ENCODE peak calls at places on chromosome 10, in nine cellular contexts. G is spleen, E is GM12878, M is breast epithelium, I is K562, R is HCT116, D is HepG2, Q is H1, X is transverse colon. L is an unnamed sample.

GRCh38 chr10:123146013-123146891 is 1.7 kb upstream of the HMX2 start:
- DNase-seq in D (no peak), I (no peak), E (no peak), Q (no peak), M (no peak), G (no peak), X (no peak), R (no peak), L (no peak)

GRCh38 chr10:77442790-77443189 is 194.8 kb downstream of the KCNMA1 start:
- DNase-seq in R (no peak), I (no peak), X (no peak), G (no peak), M (no peak), D (no peak), E (no peak), Q (no peak), L (no peak)

GRCh38 chr10:63922714-63923317 is 401.6 kb downstream of the REEP3 start:
- DNase-seq in E (no peak), I (no peak), X (no peak), D (peak; percentile 37), G (no peak), R (no peak), M (no peak), Q (no peak), L (no peak)

GRCh38 chr10:90929179-90929578 is 8.3 kb upstream of the ANKRD1 start:
- DNase-seq in D (no peak), G (no peak), Q (no peak), R (no peak), M (no peak), E (no peak), X (no peak), I (no peak), L (no peak)

GRCh38 chr10:61792921-61793320 is 108.6 kb upstream of the ARID5B start:
- DNase-seq in Q (no peak), X (no peak), E (no peak), R (no peak), I (no peak), D (no peak), G (no peak), M (no peak), L (no peak)

GRCh38 chr10:69242844-69243212 is 22.7 kb downstream of the HKDC1 start:
- DNase-seq in R (no peak), G (peak; percentile 56), E (no peak), Q (no peak), M (no peak), D (no peak), X (no peak), I (no peak), L (no peak)

GRCh38 chr10:116765549-116766162 is 23.3 kb upstream of the HSPA12A start:
- DNase-seq in G (peak; percentile 38), D (no peak), X (peak; percentile 58), M (no peak), I (peak; percentile 55), Q (peak; percentile 78), R (peak; percentile 66), E (no peak), L (no peak)

GRCh38 chr10:33803248-33803647 is 468.8 kb upstream of the NRP1 start:
- DNase-seq in E (no peak), D (peak; percentile 41), X (no peak), I (no peak), M (no peak), Q (no peak), R (peak; percentile 46), G (no peak), L (no peak)

GRCh38 chr10:35765039-35765662 is 123.1 kb upstream of the FZD8 start:
- DNase-seq in X (peak; percentile 25), M (no peak), G (peak; percentile 80), E (no peak), R (no peak), Q (peak; percentile 53), I (peak; percentile 20), D (no peak), L (peak; percentile 36)

GRCh38 chr10:127492607-127493250 is 56.4 kb upstream of the NPS start:
- DNase-seq in M (no peak), I (no peak), G (no peak), X (no peak), Q (peak; percentile 56), D (no peak), R (peak; percentile 24), E (no peak), L (no peak)

DNA sequence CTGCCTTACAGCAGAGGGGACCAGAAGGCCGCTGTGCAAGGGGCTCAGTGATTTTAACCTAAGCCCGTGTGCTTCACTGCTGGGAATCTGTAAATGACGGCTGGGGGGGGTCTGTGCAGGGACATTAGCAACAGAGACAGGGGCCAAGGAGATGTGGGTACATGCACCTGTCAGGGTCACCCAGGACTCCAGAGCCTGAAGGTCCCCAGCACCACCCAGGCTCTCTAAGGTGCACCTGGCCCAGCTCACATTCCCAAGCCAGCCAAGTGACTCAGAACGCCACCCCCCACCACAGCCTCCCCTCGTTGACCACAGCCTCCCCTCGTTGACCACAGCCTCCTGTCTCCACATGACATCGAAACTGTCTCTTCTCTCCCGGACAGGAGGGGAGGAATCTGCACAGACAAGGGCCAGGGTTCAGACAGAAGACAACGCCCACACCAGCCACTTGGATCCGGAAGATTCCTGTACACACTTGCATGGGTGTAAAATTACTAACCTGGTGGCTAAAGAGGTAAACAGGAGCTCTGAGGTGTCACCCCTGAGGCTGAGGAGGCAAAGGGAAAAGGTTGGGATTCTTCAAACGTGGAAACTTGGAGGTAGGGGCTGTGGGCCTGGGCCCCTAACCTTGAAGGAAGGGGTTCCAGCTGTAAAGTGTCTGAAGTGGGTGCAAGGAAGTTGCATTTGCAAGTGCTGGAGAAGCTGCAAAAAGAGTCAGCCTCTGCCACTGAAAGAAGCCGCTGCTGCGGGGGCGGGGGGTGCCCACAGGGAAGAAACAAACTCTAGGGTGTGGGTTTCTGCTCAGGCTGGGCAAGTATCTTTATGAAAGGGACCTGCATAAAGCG is 27.0 kb downstream of the CALML3 start:
- DNase-seq in E (peak; percentile 2), I (peak; percentile 67), Q (no peak), X (peak; percentile 78), D (no peak), G (peak; percentile 43), R (no peak), M (peak; percentile 57), L (no peak)
- TF ChIP-seq CTCF in E (no peak), I (no peak), Q (no peak), X (no peak), D (no peak), G (no peak), R (no peak), M (no peak), L (no peak)

DNA sequence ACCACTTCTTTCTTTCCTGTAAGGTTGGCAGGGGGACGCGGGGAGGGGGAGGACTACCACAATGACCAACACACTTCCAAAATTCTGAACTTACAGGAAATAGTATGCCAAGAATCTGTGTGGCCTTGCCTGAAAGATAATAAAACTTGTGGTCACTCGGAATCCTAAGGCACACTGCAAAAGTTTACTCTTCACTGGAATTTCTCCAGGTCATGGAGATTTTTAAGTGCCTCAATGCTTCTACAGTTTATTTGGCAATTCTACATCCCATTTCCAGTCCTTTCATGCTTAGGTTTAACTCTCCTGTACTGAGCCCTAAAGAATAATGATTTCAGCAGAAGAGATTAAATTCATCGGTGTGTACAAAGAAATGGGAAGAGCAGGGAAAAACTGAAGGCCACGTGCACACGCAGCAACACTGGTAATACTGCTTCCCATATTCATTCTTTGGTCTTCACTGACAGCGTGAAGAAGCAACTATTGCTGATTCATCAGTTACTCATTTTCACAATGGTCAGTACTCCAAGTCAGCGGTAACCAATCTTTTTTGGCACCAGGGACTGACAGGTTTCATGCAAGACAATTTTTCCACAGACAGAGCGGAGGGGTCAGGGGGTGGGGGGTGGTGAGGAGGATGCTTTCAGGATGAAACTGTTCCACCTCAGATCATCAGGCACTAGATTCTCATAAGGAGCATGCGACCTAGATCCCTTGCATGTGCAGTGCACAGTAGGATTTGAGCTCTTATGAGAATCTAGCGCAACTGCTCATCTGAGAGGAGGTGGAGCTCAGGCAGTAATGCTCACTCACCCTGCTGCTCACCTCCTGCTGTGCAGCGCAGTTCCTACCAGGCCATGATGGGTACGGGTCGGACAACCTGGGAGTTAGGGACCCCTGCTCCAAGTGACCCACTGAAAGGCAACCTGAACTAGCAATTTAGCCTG is 9.8 kb downstream of the LARP4B start:
- DNase-seq in M (no peak), Q (no peak), D (no peak), I (peak; percentile 42), G (no peak), R (no peak), E (no peak), X (no peak), L (no peak)
- TF ChIP-seq POLR2A in M (no peak), Q (no peak), D (no peak), I (no peak), G (no peak), R (no peak), E (no peak), X (no peak), L (no peak)

DNA sequence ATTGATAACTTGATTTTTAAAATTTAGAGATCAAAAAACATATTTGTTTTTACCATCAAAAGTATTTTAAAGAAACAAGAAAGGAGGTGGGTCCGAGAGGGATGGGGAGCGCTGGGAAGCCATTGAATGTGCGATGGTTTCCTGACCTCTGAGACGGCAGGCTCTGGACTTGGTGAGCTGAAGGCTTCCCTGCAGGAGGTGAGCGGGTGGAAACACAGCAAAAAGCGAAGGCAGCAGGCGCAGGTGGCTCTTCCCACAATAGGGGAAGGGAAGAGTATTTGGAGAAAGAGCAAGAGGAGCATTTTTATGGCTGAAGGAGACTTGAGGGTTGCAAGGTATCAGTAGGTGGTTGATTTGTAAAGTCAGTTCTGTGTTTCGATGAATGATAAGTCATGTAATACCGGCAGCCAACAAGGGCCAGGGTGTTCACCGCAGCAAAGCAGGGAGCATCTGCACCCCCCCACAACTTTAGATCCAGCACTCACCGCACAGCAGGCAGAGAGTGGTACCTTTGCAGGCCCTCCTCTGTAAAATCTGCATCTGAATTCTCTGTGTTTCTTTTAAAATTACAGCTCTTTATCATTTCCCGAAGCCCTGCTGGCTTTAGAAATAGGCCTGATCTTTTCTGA is 10.5 kb downstream of the C10orf53 start:
- DNase-seq in G (no peak), Q (peak; percentile 62), X (no peak), M (no peak), I (no peak), D (no peak), E (no peak), R (no peak), L (no peak)
- TF ChIP-seq POLR2AphosphoS5 in G (no peak), Q (no peak), X (no peak), M (no peak), I (no peak), D (no peak), E (no peak), R (no peak), L (no peak)

GRCh38 chr10:71891437-71891836 is 40.4 kb upstream of the PSAP start:
- DNase-seq in E (no peak), M (no peak), I (no peak), R (no peak), Q (no peak), X (no peak), G (peak; percentile 68), D (no peak), L (no peak)

GRCh38 chr10:71889388-71889987 is 38.4 kb upstream of the PSAP start:
- DNase-seq in E (no peak), R (no peak), G (no peak), I (no peak), X (no peak), D (no peak), M (no peak), Q (no peak), L (no peak)

GRCh38 chr10:71888248-71888622 is 37.2 kb upstream of the PSAP start:
- DNase-seq in Q (no peak), E (no peak), I (no peak), G (no peak), D (no peak), R (no peak), M (no peak), X (no peak), L (no peak)

GRCh38 chr10:71887767-71888166 is 36.7 kb upstream of the PSAP start:
- DNase-seq in E (no peak), G (no peak), Q (no peak), X (no peak), M (no peak), D (no peak), R (no peak), I (no peak), L (no peak)

GRCh38 chr10:71888623-71889387 is 37.8 kb upstream of the PSAP start:
- DNase-seq in R (peak; percentile 35), Q (peak; percentile 75), G (peak; percentile 96), I (peak; percentile 76), E (peak; percentile 78), X (peak; percentile 78), M (peak; percentile 56), D (no peak), L (peak; percentile 65)
- TF ChIP-seq CTCF in R (no peak), Q (no peak), G (no peak), I (peak; percentile 66), E (no peak), X (no peak), M (no peak), D (no peak), L (no peak)